ENCODE peak calls at places on chromosomes 3 and 15, in six cellular contexts. O is A549, K is HepG2, D is H1, S is K562, B is endothelial cell of umbilical vein. I is an unnamed sample.

GRCh38 chr3:66858656-66859381 is 139.3 kb upstream of the KBTBD8 start:
- DNase-seq in B (no peak), O (no peak), D (peak), S (peak), K (no peak), I (peak)

GRCh38 chr3:44079916-44080315 is 161.8 kb upstream of the TOPAZ1 start:
- DNase-seq in O (no peak), S (no peak), K (no peak), D (no peak), B (no peak), I (no peak)

GRCh38 chr3:134485075-134485536 is 679 bp downstream of the ANAPC13 start:
- DNase-seq in K (peak), D (no peak), O (peak), S (peak), B (no peak), I (no peak)

GRCh38 chr3:111143-112069 is 85.2 kb upstream of the CHL1 start:
- DNase-seq in B (no peak), K (peak), D (no peak), O (peak), S (no peak), I (no peak)

GRCh38 chr3:3765661-3766060 is 33.6 kb upstream of the LRRN1 start:
- DNase-seq in B (no peak), D (no peak), O (no peak), K (no peak), S (no peak), I (no peak)

GRCh38 chr3:117409701-117410459 is 700.3 kb downstream of the TUSC7 start:
- DNase-seq in B (no peak), O (no peak), S (no peak), D (no peak), K (no peak), I (no peak)

GRCh38 chr3:158748237-158748828 is 16.1 kb upstream of the RARRES1 start:
- DNase-seq in B (peak), K (no peak), O (no peak), S (no peak), D (no peak), I (no peak)

GRCh38 chr3:48446425-48447193 is at the start of gene ATRIP:
- DNase-seq in K (peak), B (peak), O (peak), S (peak), D (no peak), I (peak)

GRCh38 chr3:25586167-25586505 is 78.6 kb downstream of the TOP2B start:
- DNase-seq in O (no peak), B (no peak), D (no peak), K (no peak), S (no peak), I (no peak)

GRCh38 chr3:124053871-124054270 is 61.9 kb upstream of the ROPN1 start:
- DNase-seq in S (no peak), K (no peak), D (no peak), B (no peak), O (no peak), I (no peak)

GRCh38 chr3:156551261-156551660 is 3.7 kb downstream of the SSR3 start:
- DNase-seq in K (no peak), S (no peak), O (no peak), D (no peak), B (no peak), I (no peak)

GRCh38 chr15:56052389-56053045 is 59.1 kb upstream of the NEDD4 start:
- DNase-seq in D (no peak), B (peak), S (peak), K (peak), O (peak), I (no peak)

GRCh38 chr15:57319919-57320542 is 56.3 kb upstream of the CGNL1 start:
- DNase-seq in B (no peak), K (no peak), D (no peak), O (no peak), S (no peak), I (no peak)

GRCh38 chr3:24614353-24614752 is 119.7 kb upstream of the THRB start:
- DNase-seq in D (no peak), K (no peak), S (no peak), B (no peak), O (no peak), I (no peak)

GRCh38 chr3:130242850-130243569 is 102.5 kb upstream of the COL6A5 start:
- DNase-seq in O (peak), K (peak), S (peak), D (no peak), B (peak), I (no peak)

GRCh38 chr3:125245521-125245920 is 33.0 kb upstream of the SLC12A8 start:
- DNase-seq in S (no peak), D (no peak), B (no peak), O (no peak), K (no peak), I (no peak)

GRCh38 chr3:169148448-169149348 is 514.8 kb downstream of the MECOM start:
- DNase-seq in S (peak), O (no peak), K (no peak), D (no peak), B (peak), I (no peak)

GRCh38 chr3:168024537-168024941 is 71.2 kb downstream of the GOLIM4 start:
- DNase-seq in O (no peak), B (peak), D (no peak), K (no peak), S (no peak), I (no peak)

GRCh38 chr3:194998948-194999347 is 272.0 kb downstream of the XXYLT1 start:
- DNase-seq in O (no peak), D (no peak), S (no peak), K (no peak), B (no peak), I (no peak)

GRCh38 chr15:35308802-35309201 is 223.7 kb upstream of the NANOGP8 start:
- DNase-seq in S (no peak), K (no peak), O (peak), D (no peak), B (peak), I (no peak)

GRCh38 chr15:49813615-49814014 is 192.8 kb downstream of the DTWD1 start:
- DNase-seq in O (no peak), K (no peak), B (no peak), D (no peak), S (no peak), I (no peak)

DNA sequence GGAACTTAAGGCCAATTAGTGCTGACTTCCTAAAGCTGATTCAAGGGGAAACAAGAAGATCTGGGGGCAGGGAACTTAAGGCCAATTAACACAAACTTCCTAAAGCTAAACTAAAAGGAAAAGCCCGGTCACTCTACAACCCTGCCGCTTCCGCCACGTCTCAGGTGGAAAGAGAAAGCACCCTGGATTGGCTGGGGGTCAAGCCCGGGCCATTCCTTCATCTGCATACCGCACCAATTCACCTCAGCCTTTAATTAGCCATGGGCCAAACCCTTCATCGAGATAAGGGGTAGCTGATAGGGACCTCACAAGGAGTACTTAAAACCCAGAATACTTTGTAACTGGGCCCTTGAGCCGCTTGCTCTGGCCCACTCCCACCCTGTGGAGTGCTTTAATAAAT is 14.4 kb downstream of the TMPRSS7 start:
- DNase-seq in S (no peak), B (no peak), K (no peak), D (peak), O (no peak), I (peak)
- TF ChIP-seq JUN in S (no peak), B (no peak), K (no peak), D (no peak), O (no peak), I (no peak)

GRCh38 chr3:147816770-147817169 is 407.6 kb downstream of the ZIC1 start:
- DNase-seq in K (no peak), D (no peak), B (peak), O (peak), S (no peak), I (no peak)

GRCh38 chr3:147807773-147808172 is 398.6 kb downstream of the ZIC1 start:
- DNase-seq in D (no peak), K (no peak), O (no peak), S (no peak), B (no peak), I (no peak)

GRCh38 chr3:147812186-147812911 is 403.2 kb downstream of the ZIC1 start:
- DNase-seq in K (no peak), O (no peak), S (no peak), B (peak), D (no peak), I (no peak)

GRCh38 chr3:147809206-147809605 is 400.0 kb downstream of the ZIC1 start:
- DNase-seq in O (no peak), S (no peak), B (no peak), D (no peak), K (no peak), I (no peak)

DNA sequence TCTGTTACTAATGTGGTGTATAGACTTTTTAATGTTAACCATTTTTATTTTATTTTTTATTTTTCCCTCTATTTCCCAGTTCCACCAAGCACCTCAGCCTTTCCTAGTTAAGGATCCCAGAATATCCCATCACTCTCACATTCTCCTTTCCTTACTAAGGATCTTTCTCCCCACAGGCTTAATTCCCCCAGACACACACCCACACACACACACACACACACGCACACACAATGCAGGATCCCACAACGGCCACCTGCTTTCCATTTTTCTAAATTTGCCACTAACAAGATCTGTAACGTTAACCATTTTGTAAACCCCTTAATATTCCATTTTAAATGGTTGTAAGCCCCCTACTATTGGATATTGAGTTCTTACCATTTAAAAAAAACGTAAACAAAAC is 404.1 kb downstream of the ZIC1 start:
- DNase-seq in B (peak), D (no peak), O (no peak), S (no peak), K (no peak), I (no peak)
- TF ChIP-seq JUN in B (no peak), D (no peak), O (no peak), S (no peak), K (no peak), I (no peak)

GRCh38 chr15:93366387-93367100 is 277.5 kb upstream of the RGMA start:
- DNase-seq in S (no peak), D (no peak), K (no peak), O (no peak), B (no peak), I (peak)
- TF ChIP-seq JUN in S (no peak), D (no peak), K (no peak), O (no peak), B (no peak), I (no peak)

DNA sequence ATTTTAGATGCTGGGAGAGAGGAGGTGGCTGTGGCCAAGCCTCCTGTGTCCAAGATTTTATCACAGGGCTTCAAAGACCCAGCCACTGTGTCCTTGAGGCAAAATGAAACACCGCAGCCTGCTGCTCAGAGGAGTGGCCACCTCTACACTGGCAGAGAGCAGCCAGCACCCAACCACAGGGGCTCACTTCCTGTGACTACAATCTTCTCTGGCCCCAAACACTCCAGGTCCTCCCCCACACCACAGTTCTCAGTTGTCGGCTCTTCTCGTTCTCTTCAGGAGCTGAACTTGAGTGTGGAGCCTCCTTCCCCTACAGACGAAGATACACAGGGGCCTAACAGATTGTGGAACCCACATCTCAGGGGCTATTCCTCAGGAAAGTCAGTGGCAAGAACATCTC is 45.6 kb downstream of the CDAN1 start:
- DNase-seq in O (no peak), K (no peak), S (peak), D (no peak), B (no peak), I (no peak)
- TF ChIP-seq JUN in O (no peak), K (no peak), S (no peak), D (no peak), B (no peak), I (no peak)

GRCh38 chr15:60758961-60759729 is 280.2 kb upstream of the ICE2 start:
- DNase-seq in O (no peak), D (no peak), S (no peak), K (no peak), B (no peak), I (no peak)
- TF ChIP-seq JUN in O (no peak), D (no peak), S (no peak), K (no peak), B (no peak), I (no peak)

GRCh38 chr3:12902181-12902999 is 61.0 kb upstream of the RPL32 start:
- DNase-seq in B (no peak), K (no peak), D (no peak), O (no peak), S (no peak), I (no peak)

GRCh38 chr3:12903881-12904280 is 62.5 kb upstream of the RPL32 start:
- DNase-seq in S (no peak), D (no peak), B (no peak), K (no peak), O (no peak), I (no peak)

GRCh38 chr3:12903000-12903800 is 61.8 kb upstream of the RPL32 start:
- DNase-seq in S (no peak), O (no peak), D (no peak), B (no peak), K (no peak), I (no peak)

GRCh38 chr3:12900885-12901411 is 59.6 kb upstream of the RPL32 start:
- DNase-seq in B (no peak), S (no peak), D (no peak), O (no peak), K (no peak), I (no peak)

DNA sequence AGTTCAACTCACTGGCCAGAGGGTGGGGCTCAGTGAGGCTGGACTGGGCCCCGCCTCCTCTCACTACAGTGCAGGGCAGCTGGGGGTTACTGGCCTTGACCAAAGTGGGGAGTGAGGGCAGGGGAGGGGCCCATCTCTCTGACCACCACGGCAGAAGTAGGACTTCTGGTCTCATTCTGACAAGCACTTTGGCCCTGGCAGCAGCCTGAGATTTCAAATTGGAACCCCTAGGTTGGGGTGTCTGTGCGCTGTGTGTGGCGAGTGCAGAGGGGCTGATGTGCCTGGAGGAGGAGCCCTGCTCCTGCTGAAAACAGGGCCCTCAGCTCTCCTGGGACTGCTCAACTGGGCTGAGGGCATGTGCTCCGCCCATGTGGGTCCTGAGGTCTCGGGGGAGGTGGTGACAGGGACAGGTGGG is 60.3 kb upstream of the RPL32 start:
- DNase-seq in S (peak), D (no peak), K (peak), O (no peak), B (no peak), I (no peak)
- TF ChIP-seq JUN in S (no peak), D (no peak), K (no peak), O (no peak), B (no peak), I (no peak)

GRCh38 chr15:61499371-61499770 is 270.3 kb upstream of the RORA start:
- DNase-seq in O (no peak), S (no peak), K (no peak), B (no peak), D (no peak), I (no peak)
- TF ChIP-seq JUN in O (no peak), S (no peak), K (no peak), B (no peak), D (no peak), I (no peak)